ENCODE peak calls at places on chromosome 18, in six cellular contexts. O, Z, L, Y, X and N are unnamed samples.

GRCh38 chr18:75643083-75643482 is 215.6 kb upstream of the SMIM21 start:
- DNase-seq in O (no peak), Z (no peak), L (no peak), Y (no peak), X (no peak), N (no peak)

GRCh38 chr18:35089918-35090550 is 48.8 kb downstream of the MAPRE2 start:
- DNase-seq in O (peak; percentile 55), Z (no peak), L (no peak), Y (no peak), X (no peak), N (no peak)

GRCh38 chr18:26089247-26090129 is 925 bp downstream of the SS18 start:
- DNase-seq in O (peak; percentile 60), Z (no peak), L (peak; percentile 42), Y (peak; percentile 8), X (peak; percentile 16), N (no peak)

GRCh38 chr18:58515175-58515574 is 113.7 kb downstream of the ALPK2 start:
- DNase-seq in O (no peak), Z (no peak), L (no peak), Y (no peak), X (no peak), N (no peak)

GRCh38 chr18:50401888-50402287 is 27.0 kb downstream of the SKA1 start:
- DNase-seq in O (peak; percentile 43), Z (peak; percentile 48), L (no peak), Y (no peak), X (peak; percentile 2), N (peak; percentile 49)

GRCh38 chr18:28963481-28963880 is 786.6 kb upstream of the CDH2 start:
- DNase-seq in O (peak; percentile 41), Z (no peak), L (no peak), Y (no peak), X (no peak), N (no peak)

GRCh38 chr18:67433971-67434370 is 82.5 kb downstream of the DSEL start:
- DNase-seq in O (no peak), Z (no peak), L (no peak), Y (no peak), X (no peak), N (no peak)

GRCh38 chr18:69494841-69495240 is 94.2 kb downstream of the DOK6 start:
- DNase-seq in O (no peak), Z (no peak), L (no peak), Y (no peak), X (no peak), N (no peak)

GRCh38 chr18:25561923-25562322 is 210.0 kb upstream of the ZNF521 start:
- DNase-seq in O (peak; percentile 47), Z (no peak), L (no peak), Y (peak; percentile 8), X (no peak), N (no peak)

GRCh38 chr18:12741351-12741750 is 38.5 kb downstream of the PSMG2 start:
- DNase-seq in O (peak; percentile 92), Z (no peak), L (no peak), Y (no peak), X (no peak), N (no peak)

GRCh38 chr18:80185545-80185944 is 61.8 kb downstream of the PARD6G start:
- DNase-seq in O (no peak), Z (no peak), L (no peak), Y (no peak), X (no peak), N (no peak)

GRCh38 chr18:73691118-73691517 is 456.5 kb downstream of the FBXO15 start:
- DNase-seq in O (peak; percentile 81), Z (no peak), L (no peak), Y (peak; percentile 77), X (no peak), N (no peak)

GRCh38 chr18:24778810-24779418 is 318.5 kb downstream of the HRH4 start:
- DNase-seq in O (no peak), Z (no peak), L (no peak), Y (no peak), X (no peak), N (no peak)

GRCh38 chr18:54961016-54961423 is 1.8 kb upstream of the CCDC68 start:
- DNase-seq in O (no peak), Z (no peak), L (no peak), Y (peak; percentile 79), X (no peak), N (no peak)

GRCh38 chr18:47204908-47205522 is 28.9 kb upstream of the IER3IP1 start:
- DNase-seq in O (peak; percentile 65), Z (no peak), L (peak; percentile 46), Y (peak; percentile 3), X (peak; percentile 23), N (no peak)

GRCh38 chr18:59382388-59382787 is 23.3 kb upstream of the LMAN1 start:
- DNase-seq in O (no peak), Z (no peak), L (no peak), Y (no peak), X (no peak), N (no peak)

GRCh38 chr18:71374294-71374693 is 1085.4 kb downstream of the SOCS6 start:
- DNase-seq in O (no peak), Z (no peak), L (no peak), Y (no peak), X (no peak), N (no peak)

GRCh38 chr18:26406854-26407517 is 141.4 kb downstream of the KCTD1 start:
- DNase-seq in O (no peak), Z (no peak), L (no peak), Y (no peak), X (no peak), N (no peak)

GRCh38 chr18:42078711-42079110 is 123.7 kb downstream of the PIK3C3 start:
- DNase-seq in O (no peak), Z (no peak), L (peak; percentile 20), Y (peak; percentile 2), X (no peak), N (no peak)

GRCh38 chr18:73670536-73670935 is 477.1 kb downstream of the FBXO15 start:
- DNase-seq in O (no peak), Z (no peak), L (peak; percentile 3), Y (no peak), X (no peak), N (no peak)

GRCh38 chr18:49174478-49174877 is 223.7 kb upstream of the SMAD7 start:
- DNase-seq in O (peak; percentile 98), Z (no peak), L (no peak), Y (peak; percentile 16), X (no peak), N (no peak)

GRCh38 chr18:51150430-51150746 is 47.1 kb downstream of the MEX3C start:
- DNase-seq in O (no peak), Z (no peak), L (no peak), Y (no peak), X (no peak), N (no peak)

GRCh38 chr18:2254977-2255376 is 316.3 kb downstream of the METTL4 start:
- DNase-seq in O (no peak), Z (no peak), L (no peak), Y (no peak), X (no peak), N (no peak)

GRCh38 chr18:41372266-41372665 is 582.8 kb upstream of the PIK3C3 start:
- DNase-seq in O (no peak), Z (no peak), L (no peak), Y (no peak), X (no peak), N (no peak)

GRCh38 chr18:9343577-9343976 is 9.0 kb downstream of the TWSG1 start:
- DNase-seq in O (no peak), Z (no peak), L (no peak), Y (no peak), X (no peak), N (no peak)

GRCh38 chr18:56977771-56978170 is 169.1 kb upstream of the BOD1L2 start:
- DNase-seq in O (no peak), Z (no peak), L (no peak), Y (no peak), X (no peak), N (no peak)

GRCh38 chr18:31500161-31500688 is 2.2 kb downstream of the DSG2 start:
- DNase-seq in O (no peak), Z (no peak), L (no peak), Y (no peak), X (no peak), N (no peak)

GRCh38 chr18:55795101-55795669 is 207.2 kb upstream of the TCF4 start:
- DNase-seq in O (no peak), Z (peak; percentile 31), L (no peak), Y (no peak), X (no peak), N (no peak)

DNA sequence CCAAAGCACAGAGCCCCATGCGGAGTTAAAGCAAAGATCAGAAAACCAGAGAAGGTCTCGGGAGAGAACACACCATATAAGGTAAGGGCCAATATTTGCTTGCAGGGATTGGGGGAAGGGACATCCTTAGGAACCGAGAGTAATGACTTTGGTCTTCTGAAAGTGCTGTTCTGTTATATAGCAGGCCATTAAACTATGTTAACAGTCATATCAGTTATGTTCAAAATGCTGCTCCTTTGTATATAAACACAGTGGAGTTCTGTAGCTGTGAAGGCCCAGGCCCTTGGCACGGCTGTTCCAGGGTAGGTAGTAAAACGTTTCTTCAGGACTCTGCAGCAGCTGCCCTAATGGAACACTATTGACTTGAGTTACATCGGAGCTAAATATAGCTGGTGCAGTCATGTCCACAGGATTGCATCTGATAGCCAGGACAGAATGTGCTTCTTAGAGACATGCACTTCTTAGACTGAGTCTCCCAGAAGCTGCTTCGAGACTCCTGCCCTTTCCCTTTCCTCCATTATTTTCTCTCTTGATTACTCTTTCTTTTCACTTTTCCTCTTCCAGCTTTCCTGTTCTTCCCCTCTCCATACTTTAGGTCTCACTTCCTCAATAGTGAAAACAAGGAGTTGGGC is 122.4 kb downstream of the SETBP1 start:
- DNase-seq in O (peak; percentile 67), Z (no peak), L (no peak), Y (peak; percentile 4), X (no peak), N (peak; percentile 24)
- H3K27ac ChIP-seq in O (no peak overlapping the region), Z (peak overlapping the region; percentile 100), L (no peak overlapping the region), Y (no peak overlapping the region), X (no peak overlapping the region), N (peak overlapping the region; percentile 74)

GRCh38 chr18:62586781-62587487 is 64.1 kb downstream of the ZCCHC2 start:
- DNase-seq in O (no peak), Z (no peak), L (no peak), Y (no peak), X (no peak), N (no peak)
- H3K9me3 ChIP-seq in O (no peaks in the 10 kb centered on the region), Z (no peaks in the 10 kb centered on the region), L (no peaks in the 10 kb centered on the region), Y (no peaks in the 10 kb centered on the region), X (no peaks in the 10 kb centered on the region), N (no peaks in the 10 kb centered on the region)

DNA sequence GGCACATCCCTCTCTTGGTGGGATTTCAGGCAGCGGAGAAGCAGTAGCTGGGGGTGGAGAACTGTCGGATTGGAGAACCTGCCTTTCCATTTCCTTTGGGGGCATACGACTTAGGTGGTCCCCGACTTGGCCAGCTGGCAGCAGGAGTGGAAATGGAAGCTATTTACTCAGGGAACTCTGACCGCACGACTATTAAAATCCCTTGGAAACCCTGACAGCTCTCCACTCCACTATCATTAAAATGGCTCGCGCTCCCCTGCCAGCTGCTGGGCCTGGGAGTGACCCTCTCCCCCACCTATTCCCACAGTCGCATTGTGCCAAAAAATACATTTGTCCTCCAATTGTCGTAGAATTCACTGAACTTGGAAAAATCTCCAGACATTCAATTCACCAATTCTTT is 77.7 kb upstream of the APCDD1 start:
- DNase-seq in O (no peak), Z (no peak), L (no peak), Y (no peak), X (no peak), N (peak; percentile 51)
- H3K4me3 ChIP-seq in O (no peak overlapping the region), Z (no peak overlapping the region), L (no peak overlapping the region), Y (no peak overlapping the region), X (no peak overlapping the region), N (no peak overlapping the region)

DNA sequence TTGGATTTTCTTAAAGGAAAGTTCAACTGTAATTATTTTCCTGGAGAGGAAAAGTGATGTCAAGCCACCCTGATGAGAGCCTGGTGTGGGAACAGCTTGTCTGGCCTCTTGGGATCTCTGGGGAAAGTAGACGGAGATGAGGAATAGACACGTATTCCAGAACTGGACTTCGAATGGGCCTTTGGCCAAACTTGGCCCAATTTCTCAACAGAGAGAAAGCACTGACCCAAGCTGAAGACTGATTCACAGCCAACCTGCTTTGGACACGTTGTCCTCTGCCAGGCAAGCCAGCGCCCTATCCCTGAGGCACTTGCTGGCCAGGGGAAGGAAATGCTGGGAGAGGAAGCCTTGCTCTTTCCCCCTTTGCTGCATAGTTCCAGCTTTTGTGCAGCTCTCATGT is 70.8 kb upstream of the CTAGE1 start:
- DNase-seq in O (peak; percentile 27), Z (peak; percentile 82), L (no peak), Y (no peak), X (no peak), N (peak; percentile 69)
- H3K27ac ChIP-seq in O (no peak overlapping the region), Z (peak overlapping the region; percentile 77), L (no peak overlapping the region), Y (no peak overlapping the region), X (no peak overlapping the region), N (peak overlapping the region; percentile 69)